ENCODE peak calls at places on chromosomes 4 and X, in four cellular contexts. T, M, X and E are unnamed samples.

GRCh38 chrX:109774706-109775105 is 41.6 kb upstream of the ACSL4 start:
- DNase-seq in T (no peak), M (peak), X (no peak), E (no peak)

GRCh38 chr4:53315300-53315699 is 50.6 kb downstream of the SCFD2 start:
- DNase-seq in M (no peak), X (no peak), T (no peak), E (no peak)

GRCh38 chrX:135328421-135329005 is 19.2 kb downstream of the ETDC start:
- DNase-seq in X (no peak), T (no peak), M (peak), E (no peak)

GRCh38 chrX:111302284-111302683 is 32.0 kb upstream of the CAPN6 start:
- DNase-seq in M (no peak), X (no peak), T (no peak), E (no peak)

GRCh38 chrX:254630-255215 is 26.5 kb upstream of the PLCXD1 start:
- DNase-seq in T (no peak), X (peak), M (no peak), E (no peak)

GRCh38 chr4:169340834-169341233 is 70.1 kb upstream of the SH3RF1 start:
- DNase-seq in T (no peak), X (no peak), M (no peak), E (no peak)

GRCh38 chr4:113758361-113758760 is 3.2 kb downstream of the CAMK2D start:
- DNase-seq in X (no peak), T (no peak), M (no peak), E (no peak)

GRCh38 chr4:88822034-88822433 is 124.4 kb upstream of the NAP1L5 start:
- DNase-seq in M (no peak), X (no peak), T (no peak), E (no peak)

GRCh38 chr4:166065324-166065723 is 192.3 kb downstream of the TLL1 start:
- DNase-seq in X (no peak), T (no peak), M (peak), E (no peak)

GRCh38 chr4:164977243-164978164 is at the start of gene TRIM61:
- DNase-seq in T (peak), M (no peak), X (peak), E (peak)

GRCh38 chrX:155886409-155886808 is 5.3 kb downstream of the VAMP7 start:
- DNase-seq in X (no peak), T (no peak), M (no peak), E (no peak)

GRCh38 chr4:14069871-14070270 is 442.3 kb upstream of the BOD1L1 start:
- DNase-seq in M (no peak), T (no peak), X (no peak), E (no peak)

GRCh38 chr4:45663495-45664148 is 460.2 kb downstream of the GABRG1 start:
- DNase-seq in T (peak), M (no peak), X (no peak), E (no peak)

GRCh38 chr4:55169352-55169959 is 44.1 kb upstream of the KDR start:
- DNase-seq in X (no peak), T (no peak), M (peak), E (no peak)

GRCh38 chrX:43165343-43165920 is 387.5 kb upstream of the PPP1R2C start:
- DNase-seq in X (no peak), M (no peak), T (no peak), E (no peak)

GRCh38 chr4:97938141-97938540 is 205.1 kb downstream of the STPG2 start:
- DNase-seq in T (no peak), X (no peak), M (no peak), E (no peak)

GRCh38 chr4:106140601-106141000 is 175.4 kb downstream of the TBCK start:
- DNase-seq in M (peak), X (no peak), T (no peak), E (no peak)
- TF ChIP-seq CTCF in M (no peak), X (no peak), T (no peak), E (no peak)

GRCh38 chr4:145097821-145098674 is at the start of the genes ABCE1 and ANAPC10:
- DNase-seq in X (peak), T (peak), M (peak), E (peak)
- TF ChIP-seq CTCF in X (no peak), T (peak), M (peak), E (no peak)

DNA sequence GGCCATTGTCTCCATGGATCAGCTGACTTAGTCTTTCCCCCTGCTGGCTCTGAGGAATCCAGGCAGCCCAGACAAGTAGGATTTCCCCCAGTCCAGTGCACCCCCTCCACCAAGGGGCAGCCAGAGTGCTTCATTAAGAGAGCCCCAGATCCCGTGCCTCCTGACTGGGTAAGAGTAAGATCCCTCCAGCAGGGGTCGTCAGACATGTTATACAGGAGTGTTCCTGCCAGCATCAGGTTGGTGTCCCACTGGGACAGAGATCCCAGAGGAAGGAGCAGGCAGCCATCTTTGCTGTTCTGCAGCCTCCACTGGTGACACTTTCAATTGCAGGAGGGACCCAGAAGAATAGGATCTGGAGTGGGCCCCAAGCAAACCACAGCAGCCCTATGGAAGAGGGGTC is 29.0 kb upstream of the INPP4B start:
- DNase-seq in X (no peak), M (peak), T (no peak), E (no peak)
- TF ChIP-seq CTCF in X (no peak), M (no peak), T (no peak), E (no peak)

DNA sequence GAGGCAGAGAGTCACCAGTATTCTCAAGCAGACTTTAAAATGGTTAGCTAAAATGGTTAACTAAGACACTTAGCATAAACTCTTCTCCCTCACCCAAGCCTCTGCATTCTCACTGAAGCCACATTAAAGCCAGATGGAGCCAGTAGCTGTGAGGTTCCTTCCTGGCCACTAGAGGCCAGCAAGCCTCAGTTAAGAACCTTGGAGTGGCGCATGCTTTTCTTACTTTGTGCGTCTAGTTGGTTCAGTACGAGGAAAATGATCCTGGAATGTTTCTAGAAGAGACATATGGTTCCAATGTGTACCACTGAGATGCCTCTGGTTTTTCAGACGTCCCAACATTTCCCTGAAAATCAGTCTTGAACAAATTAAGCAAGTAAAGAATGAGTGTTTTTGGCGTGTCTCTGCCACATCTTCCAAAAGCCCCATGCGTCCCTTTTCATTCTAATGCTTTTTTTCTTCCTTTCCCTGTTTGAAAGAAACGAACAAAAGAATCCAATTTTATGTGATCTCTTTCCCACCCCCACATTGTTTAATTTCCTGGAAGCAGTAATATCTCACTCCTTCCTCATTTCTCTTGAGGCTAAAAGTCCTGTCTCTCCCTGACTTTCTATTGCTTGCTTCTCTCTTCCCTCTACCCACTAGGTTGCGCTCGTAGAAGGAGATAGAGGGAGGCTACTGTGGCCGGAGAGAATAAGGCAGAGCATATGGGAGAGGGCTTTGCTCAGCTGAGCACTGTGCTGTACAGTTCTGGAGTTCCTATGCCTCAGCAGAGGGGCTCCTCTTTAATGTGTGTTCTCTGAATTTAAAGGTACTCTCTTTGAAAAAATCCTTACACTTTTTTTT is 82.9 kb upstream of the TAB3 start:
- DNase-seq in T (peak), X (no peak), M (peak), E (no peak)
- TF ChIP-seq CTCF in T (peak), X (no peak), M (peak), E (peak)